ENCODE peak calls at places on chromosomes 11 and 22, in four cellular contexts. One of them, this sample, is unnamed.

GRCh38 chr11:59611570-59612565 is 3.7 kb downstream of the OSBP start:
- DNase-seq in GM23338: no peak
- DNase-seq in H1: no peak
- DNase-seq in HCT116: no peak
- DNase-seq in this sample: no peak

GRCh38 chr11:133821776-133822175 is 23.5 kb downstream of the SPATA19 start:
- DNase-seq in H1: peak
- DNase-seq in GM23338: peak
- DNase-seq in HCT116: peak
- DNase-seq in this sample: no peak

GRCh38 chr11:87421422-87421821 is 383.7 kb downstream of the TMEM135 start:
- DNase-seq in H1: peak
- DNase-seq in HCT116: peak
- DNase-seq in GM23338: peak
- DNase-seq in this sample: peak

GRCh38 chr11:118224512-118225180 is at the start of gene JAML:
- DNase-seq in HCT116: no peak
- DNase-seq in GM23338: no peak
- DNase-seq in H1: no peak
- DNase-seq in this sample: no peak

GRCh38 chr11:121576531-121576930 is 123.8 kb upstream of the SORL1-AS1 start:
- DNase-seq in H1: no peak
- DNase-seq in HCT116: no peak
- DNase-seq in GM23338: no peak
- DNase-seq in this sample: no peak

GRCh38 chr11:47335733-47336132 is 16.8 kb downstream of the MYBPC3 start:
- DNase-seq in HCT116: no peak
- DNase-seq in H1: no peak
- DNase-seq in GM23338: no peak
- DNase-seq in this sample: no peak

GRCh38 chr22:44463151-44463550 is 34.9 kb downstream of the RTL6 start:
- DNase-seq in GM23338: no peak
- DNase-seq in H1: no peak
- DNase-seq in HCT116: no peak
- DNase-seq in this sample: no peak

GRCh38 chr11:114082767-114083181 is 23.3 kb downstream of the ZBTB16 start:
- DNase-seq in GM23338: no peak
- DNase-seq in H1: no peak
- DNase-seq in HCT116: no peak
- DNase-seq in this sample: no peak

GRCh38 chr11:117704416-117705150 is 92.4 kb downstream of the DSCAML1 start:
- DNase-seq in H1: no peak
- DNase-seq in HCT116: no peak
- DNase-seq in GM23338: no peak
- DNase-seq in this sample: no peak

GRCh38 chr11:122215244-122215992 is 99.4 kb upstream of the BLID start:
- DNase-seq in GM23338: peak
- DNase-seq in H1: peak
- DNase-seq in HCT116: peak
- DNase-seq in this sample: no peak

GRCh38 chr11:45209904-45210699 is 63.7 kb downstream of the PRDM11 start:
- DNase-seq in HCT116: no peak
- DNase-seq in GM23338: peak
- DNase-seq in H1: no peak
- DNase-seq in this sample: no peak

GRCh38 chr11:3835100-3835485 is 5.7 kb downstream of the RHOG start:
- DNase-seq in GM23338: no peak
- DNase-seq in H1: no peak
- DNase-seq in HCT116: no peak
- DNase-seq in this sample: no peak

GRCh38 chr11:129992161-129992944 is 10.3 kb downstream of the PRDM10 start:
- DNase-seq in HCT116: peak
- DNase-seq in GM23338: peak
- DNase-seq in H1: no peak
- DNase-seq in this sample: no peak

GRCh38 chr22:47665151-47665550 is 902.7 kb downstream of the TBC1D22A start:
- DNase-seq in H1: no peak
- DNase-seq in GM23338: no peak
- DNase-seq in HCT116: no peak
- DNase-seq in this sample: no peak

GRCh38 chr22:48226026-48227013 is 1463.9 kb downstream of the TBC1D22A start:
- DNase-seq in HCT116: no peak
- DNase-seq in H1: no peak
- DNase-seq in GM23338: no peak
- DNase-seq in this sample: no peak

GRCh38 chr11:134030853-134031252 is 38.0 kb upstream of the JAM3 start:
- DNase-seq in GM23338: peak
- DNase-seq in H1: no peak
- DNase-seq in HCT116: no peak
- DNase-seq in this sample: no peak

GRCh38 chr11:62889126-62889483 is 8.4 kb downstream of the SLC3A2 start:
- DNase-seq in H1: no peak
- DNase-seq in HCT116: no peak
- DNase-seq in GM23338: no peak
- DNase-seq in this sample: no peak

GRCh38 chr11:105109855-105110750 is 29.5 kb downstream of the CARD18 start:
- DNase-seq in H1: no peak
- DNase-seq in GM23338: no peak
- DNase-seq in HCT116: no peak
- DNase-seq in this sample: no peak

GRCh38 chr11:61963016-61963281 is 4.5 kb downstream of the FTH1 start:
- DNase-seq in HCT116: no peak
- DNase-seq in GM23338: no peak
- DNase-seq in H1: no peak
- DNase-seq in this sample: no peak

GRCh38 chr11:130522284-130522961 is 74.0 kb downstream of the ADAMTS15 start:
- DNase-seq in HCT116: peak
- DNase-seq in GM23338: peak
- DNase-seq in H1: no peak
- DNase-seq in this sample: no peak

GRCh38 chr22:34502821-34503220 is 563.1 kb upstream of the ISX start:
- DNase-seq in HCT116: no peak
- DNase-seq in GM23338: no peak
- DNase-seq in H1: no peak
- DNase-seq in this sample: no peak

GRCh38 chr11:62176766-62177165 is 13.2 kb upstream of the SCGB1D1 start:
- DNase-seq in GM23338: no peak
- DNase-seq in HCT116: no peak
- DNase-seq in H1: no peak
- DNase-seq in this sample: no peak

GRCh38 chr11:8082391-8083087 is 1.5 kb downstream of the TUB start:
- DNase-seq in H1: no peak
- DNase-seq in HCT116: no peak
- DNase-seq in GM23338: peak
- DNase-seq in this sample: no peak

GRCh38 chr11:14073821-14074529 is 111.5 kb downstream of the SPON1 start:
- DNase-seq in H1: no peak
- DNase-seq in HCT116: no peak
- DNase-seq in GM23338: peak
- DNase-seq in this sample: no peak

GRCh38 chr11:113552271-113552670 is 77.1 kb upstream of the DRD2 start:
- DNase-seq in GM23338: no peak
- DNase-seq in H1: no peak
- DNase-seq in HCT116: no peak
- DNase-seq in this sample: no peak

GRCh38 chr11:33654594-33654993 is 46.0 kb downstream of the C11orf91 start:
- DNase-seq in HCT116: no peak
- DNase-seq in GM23338: no peak
- DNase-seq in H1: no peak
- DNase-seq in this sample: no peak

GRCh38 chr11:70073881-70074371 is 4.2 kb upstream of the ANO1 start:
- DNase-seq in HCT116: no peak
- DNase-seq in GM23338: peak
- DNase-seq in H1: no peak
- DNase-seq in this sample: no peak

GRCh38 chr22:41512421-41513194 is 31.7 kb downstream of the POLR3H start:
- DNase-seq in H1: no peak
- DNase-seq in HCT116: peak
- DNase-seq in GM23338: peak
- DNase-seq in this sample: no peak

GRCh38 chr11:4064278-4064955 is 30.2 kb upstream of the RRM1 start:
- DNase-seq in H1: no peak
- DNase-seq in GM23338: no peak
- DNase-seq in HCT116: no peak
- DNase-seq in this sample: no peak

GRCh38 chr22:31425331-31426050 is 26.1 kb downstream of the DRG1 start:
- DNase-seq in HCT116: no peak
- DNase-seq in H1: no peak
- DNase-seq in GM23338: no peak
- DNase-seq in this sample: no peak

GRCh38 chr11:75270896-75271415 is 30.4 kb downstream of the TPBGL start:
- DNase-seq in GM23338: peak
- DNase-seq in HCT116: peak
- DNase-seq in H1: no peak
- DNase-seq in this sample: no peak

GRCh38 chr11:113587318-113587739 is 112.1 kb upstream of the DRD2 start:
- DNase-seq in HCT116: no peak
- DNase-seq in GM23338: no peak
- DNase-seq in H1: no peak
- DNase-seq in this sample: no peak

DNA sequence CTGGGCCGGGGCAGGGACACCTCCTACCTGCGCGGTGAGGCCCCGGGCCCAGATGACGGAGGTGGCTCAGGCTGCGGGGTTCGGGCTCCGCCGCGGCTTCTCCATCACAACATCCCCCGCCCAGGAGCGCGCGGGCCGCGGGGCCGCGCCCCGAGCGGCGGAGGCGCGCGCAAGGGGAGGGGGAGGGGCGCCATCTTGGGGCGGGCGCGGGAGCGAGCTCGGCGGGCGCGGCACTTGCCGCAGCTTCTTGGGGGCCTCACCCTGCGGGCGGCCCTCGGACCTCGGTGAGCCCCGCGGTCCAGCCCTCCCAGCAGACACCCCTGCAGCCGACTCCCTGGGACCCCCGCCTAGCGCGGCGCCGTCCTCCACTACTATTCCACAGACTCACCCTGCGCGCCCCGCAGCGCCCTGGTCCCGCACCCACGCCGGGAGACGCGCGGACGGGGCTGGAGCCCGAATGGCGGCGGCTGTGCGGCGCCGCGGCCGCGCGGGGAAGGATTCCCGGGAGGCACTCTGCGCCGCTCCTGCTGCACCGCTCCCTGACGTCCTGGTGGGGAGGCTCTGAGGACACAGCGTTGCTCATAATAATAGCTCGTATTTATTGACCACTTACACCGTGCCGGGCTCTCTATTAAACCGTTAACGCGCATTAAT is at the start of gene APBB1:
- DNase-seq in H1: no peak
- DNase-seq in HCT116: no peak
- DNase-seq in GM23338: peak
- DNase-seq in this sample: no peak
- TF ChIP-seq EZH2 in H1: no peak
- TF ChIP-seq EZH2 in HCT116: no peak
- TF ChIP-seq EZH2 in GM23338: no peak
- TF ChIP-seq EZH2 in this sample: no peak

GRCh38 chr11:128653828-128654231 is 40.0 kb upstream of the FLI1 start:
- DNase-seq in H1: no peak
- DNase-seq in GM23338: peak
- DNase-seq in HCT116: no peak
- DNase-seq in this sample: no peak
- TF ChIP-seq POLR2AphosphoS5 in H1: no peak
- TF ChIP-seq POLR2AphosphoS5 in GM23338: no peak
- TF ChIP-seq POLR2AphosphoS5 in HCT116: no peak
- TF ChIP-seq POLR2AphosphoS5 in this sample: no peak

GRCh38 chr11:32432565-32433248 is 2.6 kb downstream of the WT1 start:
- DNase-seq in HCT116: no peak
- DNase-seq in H1: no peak
- DNase-seq in GM23338: peak
- DNase-seq in this sample: no peak

GRCh38 chr11:32433249-32434115 is 1.9 kb downstream of the WT1 start:
- DNase-seq in HCT116: no peak
- DNase-seq in H1: no peak
- DNase-seq in GM23338: peak
- DNase-seq in this sample: no peak

GRCh38 chr11:32435152-32435480 is 223 bp downstream of the WT1 start:
- DNase-seq in HCT116: no peak
- DNase-seq in H1: no peak
- DNase-seq in GM23338: peak
- DNase-seq in this sample: no peak

GRCh38 chr11:32434387-32435151 is 770 bp downstream of the WT1 start:
- DNase-seq in HCT116: no peak
- DNase-seq in H1: no peak
- DNase-seq in GM23338: peak
- DNase-seq in this sample: no peak

GRCh38 chr11:32434116-32434386 is 1.3 kb downstream of the WT1 start:
- DNase-seq in H1: no peak
- DNase-seq in HCT116: no peak
- DNase-seq in GM23338: no peak
- DNase-seq in this sample: no peak
- TF ChIP-seq EZH2 in H1: no peak
- TF ChIP-seq EZH2 in HCT116: no peak
- TF ChIP-seq EZH2 in GM23338: no peak
- TF ChIP-seq EZH2 in this sample: no peak

GRCh38 chr11:102664001-102664752 is 39.0 kb upstream of the MMP20 start:
- DNase-seq in H1: no peak
- DNase-seq in HCT116: peak
- DNase-seq in GM23338: peak
- DNase-seq in this sample: no peak
- TF ChIP-seq POLR2AphosphoS5 in H1: no peak
- TF ChIP-seq POLR2AphosphoS5 in HCT116: no peak
- TF ChIP-seq POLR2AphosphoS5 in GM23338: no peak
- TF ChIP-seq POLR2AphosphoS5 in this sample: no peak

DNA sequence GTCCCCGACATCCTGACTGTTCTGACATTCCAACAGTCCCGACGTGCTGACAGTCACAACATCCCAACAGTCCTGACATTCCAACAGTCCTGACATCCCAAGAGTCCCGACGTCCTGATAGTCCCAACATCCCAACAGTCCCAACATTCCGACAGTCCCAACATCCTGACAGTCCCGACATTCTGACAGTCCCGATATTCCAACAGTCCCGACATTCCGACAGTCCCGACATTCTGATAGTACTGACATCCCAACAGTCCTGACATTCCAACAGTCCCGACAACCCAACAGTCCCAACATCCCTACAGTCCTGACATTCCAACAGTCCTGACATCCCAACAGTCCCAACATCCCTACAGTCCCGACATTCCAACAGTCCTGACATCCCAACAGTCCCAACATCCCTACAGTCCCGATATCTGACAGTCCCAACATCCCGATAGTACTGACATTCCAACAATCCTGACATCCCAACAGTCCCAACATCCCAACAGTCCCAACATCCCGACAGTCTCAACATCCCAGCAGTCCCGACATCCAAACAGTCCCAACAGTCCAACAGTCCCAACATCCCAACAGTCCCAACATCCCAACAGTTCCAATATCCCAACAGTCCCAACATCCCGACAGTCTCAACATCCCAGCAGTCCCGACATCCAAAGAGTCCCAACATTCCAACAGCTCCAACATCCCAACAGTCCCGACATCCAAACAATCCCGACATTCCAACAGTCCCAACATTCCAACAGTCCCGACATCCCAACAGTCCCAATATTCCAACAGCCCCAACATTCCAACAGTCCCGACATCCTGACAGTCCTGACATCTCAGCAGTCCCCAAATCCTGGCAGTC is 60.2 kb downstream of the DHCR7 start:
- DNase-seq in H1: no peak
- DNase-seq in GM23338: no peak
- DNase-seq in HCT116: no peak
- DNase-seq in this sample: no peak
- TF ChIP-seq EZH2 in H1: no peak
- TF ChIP-seq EZH2 in GM23338: no peak
- TF ChIP-seq EZH2 in HCT116: peak
- TF ChIP-seq EZH2 in this sample: no peak

This sample was measured in SK-N-MC.